ENCODE peak calls at places on chromosomes 3 and 15, in five cellular contexts. O, I, Z, C and M are unnamed samples.

GRCh38 chr3:149339931-149340309 is 6.5 kb upstream of the TM4SF18 start:
- ATAC-seq in Z (no peak), C (peak; percentile 99), I (peak; percentile 99), O (no peak), M (peak; percentile 96)

GRCh38 chr3:61725851-61726333 is 164.5 kb downstream of the PTPRG start:
- ATAC-seq in C (peak; percentile 57), Z (no peak), O (no peak), I (peak; percentile 86), M (no peak)

GRCh38 chr15:81940467-81941451 is 105.1 kb downstream of the MEX3B start:
- ATAC-seq in C (no peak), Z (no peak), I (no peak), O (no peak), M (no peak)

GRCh38 chr3:41120461-41120860 is 78.8 kb upstream of the CTNNB1 start:
- ATAC-seq in Z (no peak), C (no peak), I (no peak), O (no peak), M (no peak)

GRCh38 chr3:123586966-123587365 is 2.1 kb upstream of the HACD2 start:
- ATAC-seq in Z (no peak), I (no peak), O (no peak), C (no peak), M (no peak)

GRCh38 chr15:90907051-90907660 is 4.1 kb downstream of the MAN2A2 start:
- ATAC-seq in I (no peak), O (no peak), Z (no peak), C (no peak), M (no peak)

GRCh38 chr15:41510728-41511127 is 2.9 kb downstream of the LTK start:
- ATAC-seq in Z (no peak), I (no peak), C (no peak), O (no peak), M (no peak)

GRCh38 chr15:79157631-79158592 is 67.3 kb upstream of the RASGRF1 start:
- ATAC-seq in O (no peak), Z (no peak), I (no peak), C (no peak), M (peak; percentile 44)

GRCh38 chr3:89571707-89572106 is 464.3 kb downstream of the EPHA3 start:
- ATAC-seq in Z (no peak), O (no peak), C (no peak), I (peak; percentile 94), M (no peak)

GRCh38 chr3:176428552-176428951 is 768.7 kb downstream of the TBL1XR1 start:
- ATAC-seq in I (no peak), O (no peak), C (no peak), Z (no peak), M (no peak)

GRCh38 chr3:123688241-123688747 is 103.4 kb upstream of the HACD2 start:
- ATAC-seq in I (peak; percentile 28), Z (no peak), C (peak; percentile 46), O (no peak), M (no peak)

GRCh38 chr3:153458881-153459280 is 296.9 kb downstream of the RAP2B start:
- ATAC-seq in I (no peak), O (no peak), Z (no peak), C (no peak), M (no peak)

GRCh38 chr15:79543097-79543496 is 111.0 kb downstream of the MINAR1 start:
- ATAC-seq in I (no peak), C (no peak), O (no peak), Z (no peak), M (no peak)

GRCh38 chr15:99495430-99496301 is 70.1 kb upstream of the MEF2A start:
- ATAC-seq in I (peak; percentile 14), C (no peak), Z (no peak), O (peak; percentile 73), M (no peak)

GRCh38 chr15:57406040-57406772 is 29.9 kb downstream of the CGNL1 start:
- ATAC-seq in Z (no peak), O (no peak), I (no peak), C (no peak), M (no peak)

GRCh38 chr3:82240322-82240721 is 478.9 kb upstream of the GBE1 start:
- ATAC-seq in O (no peak), Z (no peak), C (no peak), I (no peak), M (no peak)

GRCh38 chr3:58624550-58624949 is 42.0 kb downstream of the FAM3D start:
- ATAC-seq in Z (no peak), C (no peak), I (no peak), O (no peak), M (no peak)

GRCh38 chr15:87387681-87388240 is 868.8 kb downstream of the NTRK3 start:
- ATAC-seq in Z (no peak), C (no peak), O (no peak), I (no peak), M (no peak)

GRCh38 chr3:31431322-31431721 is 101.4 kb upstream of the STT3B start:
- ATAC-seq in Z (no peak), O (no peak), C (no peak), I (no peak), M (no peak)

GRCh38 chr15:83767786-83768185 is 113.9 kb downstream of the ADAMTSL3 start:
- ATAC-seq in O (no peak), Z (no peak), I (peak; percentile 62), C (no peak), M (no peak)

GRCh38 chr3:155370198-155370597 is 76.7 kb upstream of the STRIT1 start:
- ATAC-seq in Z (no peak), O (no peak), C (no peak), I (peak; percentile 94), M (no peak)

GRCh38 chr15:83163032-83163431 is 44.6 kb downstream of the HDGFL3 start:
- ATAC-seq in C (no peak), Z (no peak), O (peak; percentile 16), I (no peak), M (no peak)

GRCh38 chr3:42961633-42962032 is 17.5 kb upstream of the GASK1A start:
- ATAC-seq in C (peak; percentile 66), I (peak; percentile 74), O (no peak), Z (no peak), M (peak; percentile 52)

GRCh38 chr3:4938583-4938982 is 40.7 kb upstream of the BHLHE40 start:
- ATAC-seq in O (no peak), I (no peak), Z (no peak), C (no peak), M (no peak)

GRCh38 chr3:76866729-76867461 is 173.0 kb upstream of the ROBO2 start:
- ATAC-seq in I (no peak), C (no peak), O (no peak), Z (no peak), M (no peak)

GRCh38 chr3:167876603-167877325 is 141.2 kb downstream of the SERPINI1 start:
- ATAC-seq in C (peak; percentile 84), Z (no peak), O (no peak), I (peak; percentile 89), M (no peak)

GRCh38 chr3:54122046-54122801 is at the start of gene CACNA2D3:
- ATAC-seq in O (no peak), Z (no peak), C (peak; percentile 56), I (peak; percentile 89), M (peak; percentile 86)